ENCODE peak calls at places on chromosomes 1 and 21, in five cellular contexts. P, L, U, V and D are unnamed samples.

GRCh38 chr21:43994646-43995045 is 17.5 kb upstream of the TRAPPC10 start:
- DNase-seq in P (no peak), L (no peak), U (no peak), V (no peak), D (no peak)

GRCh38 chr1:4787551-4787950 is 133.1 kb downstream of the AJAP1 start:
- DNase-seq in P (no peak), L (no peak), U (no peak), V (no peak), D (no peak)

GRCh38 chr1:97006044-97006676 is 284.6 kb downstream of the PTBP2 start:
- DNase-seq in P (no peak), L (no peak), U (peak; percentile 71), V (peak; percentile 15), D (no peak)

GRCh38 chr1:72282271-72282656 is at the start of gene NEGR1:
- DNase-seq in P (no peak), L (no peak), U (peak; percentile 62), V (peak; percentile 48), D (peak; percentile 29)

GRCh38 chr1:241703001-241703400 is 50.9 kb downstream of the WDR64 start:
- DNase-seq in P (no peak), L (no peak), U (peak; percentile 20), V (no peak), D (no peak)

GRCh38 chr1:225209153-225209552 is 218.7 kb downstream of the LBR start:
- DNase-seq in P (no peak), L (no peak), U (no peak), V (no peak), D (no peak)

GRCh38 chr1:24385160-24385939 is 28.2 kb downstream of the STPG1 start:
- DNase-seq in P (no peak), L (no peak), U (no peak), V (no peak), D (no peak)

GRCh38 chr1:90936731-90937130 is 85.1 kb downstream of the ZNF644 start:
- DNase-seq in P (no peak), L (no peak), U (no peak), V (no peak), D (no peak)

GRCh38 chr1:88612783-88613182 is 71.3 kb upstream of the PKN2 start:
- DNase-seq in P (no peak), L (no peak), U (peak; percentile 27), V (no peak), D (no peak)

GRCh38 chr1:169236143-169236542 is 129.7 kb downstream of the ATP1B1 start:
- DNase-seq in P (no peak), L (no peak), U (no peak), V (peak; percentile 13), D (peak; percentile 9)

GRCh38 chr1:190578015-190578414 is 100.4 kb upstream of the BRINP3 start:
- DNase-seq in P (no peak), L (no peak), U (peak; percentile 51), V (no peak), D (no peak)

GRCh38 chr1:48571303-48571987 is 99.4 kb upstream of the SPATA6 start:
- DNase-seq in P (no peak), L (no peak), U (no peak), V (no peak), D (no peak)

GRCh38 chr1:221276911-221277310 is 397.7 kb downstream of the HLX start:
- DNase-seq in P (no peak), L (no peak), U (peak; percentile 53), V (no peak), D (no peak)

GRCh38 chr21:45829566-45830147 is 151.9 kb upstream of the COL6A1 start:
- DNase-seq in P (no peak), L (no peak), U (no peak), V (no peak), D (no peak)

GRCh38 chr21:36257657-36258056 is 62.3 kb upstream of the MORC3 start:
- DNase-seq in P (no peak), L (no peak), U (no peak), V (no peak), D (no peak)

GRCh38 chr1:62232885-62233284 is 38.2 kb downstream of the L1TD1 start:
- DNase-seq in P (no peak), L (no peak), U (peak; percentile 48), V (no peak), D (no peak)

GRCh38 chr1:149995927-149996326 is 14.6 kb downstream of the OTUD7B start:
- DNase-seq in P (no peak), L (no peak), U (no peak), V (no peak), D (no peak)

GRCh38 chr1:57963545-57963944 is 539.7 kb upstream of the DAB1 start:
- DNase-seq in P (no peak), L (no peak), U (no peak), V (no peak), D (no peak)

GRCh38 chr1:34088001-34088400 is 77.0 kb downstream of the CSMD2 start:
- DNase-seq in P (no peak), L (no peak), U (no peak), V (no peak), D (no peak)

GRCh38 chr1:111275079-111275478 is 15.6 kb upstream of the CHIA start:
- DNase-seq in P (no peak), L (no peak), U (peak; percentile 98), V (peak; percentile 68), D (peak; percentile 56)

GRCh38 chr1:89957063-89957462 is 37.8 kb upstream of the ZNF326 start:
- DNase-seq in P (no peak), L (no peak), U (no peak), V (no peak), D (no peak)

GRCh38 chr1:26999440-26999987 is 6.0 kb downstream of the TRNP1 start:
- DNase-seq in P (peak; percentile 80), L (no peak), U (peak; percentile 97), V (peak; percentile 93), D (peak; percentile 50)

GRCh38 chr1:245166471-245166885 is 11.7 kb downstream of the KIF26B start:
- DNase-seq in P (no peak), L (no peak), U (peak; percentile 77), V (peak; percentile 69), D (no peak)

GRCh38 chr21:18142639-18143038 is 102.0 kb upstream of the CHODL start:
- DNase-seq in P (no peak), L (no peak), U (no peak), V (no peak), D (no peak)

GRCh38 chr1:156476501-156477298 is 23.9 kb downstream of the MEF2D start:
- DNase-seq in P (peak; percentile 31), L (no peak), U (peak; percentile 58), V (peak; percentile 57), D (no peak)

GRCh38 chr1:52955129-52955970 is 28.3 kb downstream of the SCP2 start:
- DNase-seq in P (peak; percentile 3), L (no peak), U (peak; percentile 87), V (peak; percentile 17), D (no peak)

GRCh38 chr1:14486401-14487110 is 111.9 kb upstream of the KAZN start:
- DNase-seq in P (no peak), L (no peak), U (peak; percentile 77), V (peak; percentile 52), D (no peak)

GRCh38 chr21:28421716-28422480 is 570.8 kb downstream of the LTN1 start:
- DNase-seq in P (no peak), L (no peak), U (no peak), V (peak; percentile 46), D (peak; percentile 32)

GRCh38 chr1:214615111-214615510 is 12.1 kb downstream of the CENPF start:
- DNase-seq in P (peak; percentile 16), L (no peak), U (no peak), V (peak; percentile 36), D (no peak)

GRCh38 chr1:9078035-9078948 is 8.9 kb upstream of the SLC2A5 start:
- DNase-seq in P (no peak), L (no peak), U (peak; percentile 100), V (no peak), D (no peak)

GRCh38 chr1:58566339-58566738 is 10.7 kb downstream of the TACSTD2 start:
- DNase-seq in P (no peak), L (no peak), U (no peak), V (no peak), D (no peak)

GRCh38 chr1:215201301-215201700 is 118.8 kb downstream of the KCNK2 start:
- DNase-seq in P (no peak), L (no peak), U (peak; percentile 5), V (no peak), D (no peak)

GRCh38 chr1:108107658-108108057 is 92.5 kb downstream of the SLC25A24 start:
- DNase-seq in P (peak; percentile 7), L (no peak), U (peak; percentile 91), V (peak; percentile 43), D (no peak)

GRCh38 chr1:38101037-38101782 is 54.6 kb upstream of the POU3F1 start:
- DNase-seq in P (no peak), L (no peak), U (no peak), V (no peak), D (no peak)

GRCh38 chr1:200336111-200336845 is 73.6 kb downstream of the ZNF281 start:
- DNase-seq in P (peak; percentile 51), L (no peak), U (peak; percentile 54), V (no peak), D (no peak)

GRCh38 chr1:209328178-209328577 is 255.3 kb upstream of the CAMK1G start:
- DNase-seq in P (no peak), L (no peak), U (peak; percentile 8), V (no peak), D (no peak)

GRCh38 chr1:107817909-107818308 is 147.1 kb downstream of the VAV3 start:
- DNase-seq in P (no peak), L (no peak), U (no peak), V (no peak), D (no peak)

GRCh38 chr1:46013566-46013965 is 118.9 kb downstream of the PIK3R3 start:
- DNase-seq in P (no peak), L (no peak), U (no peak), V (no peak), D (no peak)

GRCh38 chr1:168811213-168811612 is 82.2 kb upstream of the DPT start:
- DNase-seq in P (no peak), L (no peak), U (no peak), V (no peak), D (no peak)

GRCh38 chr1:193749868-193750267 is 563.5 kb upstream of the B3GALT2 start:
- DNase-seq in P (no peak), L (no peak), U (no peak), V (no peak), D (no peak)